ENCODE peak calls at places on chromosomes 7 and 10, in ten cellular contexts. Z is IMR-90, B is PC-9, D is bronchial epithelial cell, J is astrocyte of the cerebellum, Y is RWPE2, W is tibial artery, K is astrocyte of the spinal cord, V is A673, I is psoas muscle. O is an unnamed sample.

GRCh38 chr7:3551536-3551935 is 250.5 kb downstream of the SDK1 start:
- DNase-seq in Y (no peak), Z (no peak), J (no peak), W (no peak), I (no peak), V (no peak), K (no peak), B (no peak), D (no peak), O (no peak)

GRCh38 chr10:47020491-47020890 is 109.3 kb downstream of the PTPN20 start:
- DNase-seq in J (no peak), Y (no peak), W (peak; percentile 80), Z (peak; percentile 59), D (peak; percentile 33), I (peak; percentile 57), B (no peak), K (peak; percentile 9), V (no peak), O (peak; percentile 22)

GRCh38 chr10:102741848-102742247 is 1.9 kb upstream of the WBP1L start:
- DNase-seq in B (no peak), V (no peak), J (no peak), W (peak; percentile 5), D (no peak), K (no peak), Y (no peak), I (no peak), Z (no peak), O (no peak)

GRCh38 chr10:85864173-85864549 is 502.4 kb downstream of the GRID1 start:
- DNase-seq in J (no peak), Y (no peak), Z (no peak), K (no peak), V (no peak), I (peak; percentile 21), D (no peak), W (no peak), B (no peak), O (no peak)

GRCh38 chr10:130761032-130761575 is 550.4 kb downstream of the TCERG1L start:
- DNase-seq in Z (no peak), W (peak; percentile 53), B (no peak), K (no peak), D (no peak), J (no peak), V (no peak), Y (peak; percentile 20), I (no peak), O (no peak)

GRCh38 chr7:20064974-20065862 is 152.0 kb downstream of the MACC1 start:
- DNase-seq in W (no peak), I (no peak), B (no peak), D (no peak), Z (peak; percentile 12), Y (no peak), J (peak; percentile 96), K (peak; percentile 95), V (no peak), O (peak; percentile 75)

GRCh38 chr10:83083866-83084265 is 1055.4 kb upstream of the GHITM start:
- DNase-seq in W (no peak), Z (no peak), Y (no peak), I (no peak), K (no peak), V (no peak), B (no peak), J (no peak), D (no peak), O (no peak)

GRCh38 chr7:131899271-131900030 is 343.0 kb upstream of the PODXL start:
- DNase-seq in W (no peak), B (no peak), Z (no peak), V (no peak), J (no peak), I (no peak), K (no peak), Y (no peak), D (peak; percentile 35), O (no peak)

GRCh38 chr10:129773359-129773990 is 190.6 kb downstream of the EBF3 start:
- DNase-seq in Y (no peak), K (no peak), I (no peak), D (no peak), J (no peak), B (no peak), Z (no peak), V (no peak), W (no peak), O (no peak)

GRCh38 chr7:90622670-90623069 is 26.5 kb downstream of the CDK14 start:
- DNase-seq in K (no peak), Z (no peak), I (no peak), B (no peak), D (no peak), Y (no peak), J (no peak), V (peak; percentile 49), W (no peak), O (no peak)

GRCh38 chr7:28570113-28570969 is 158.0 kb downstream of the CREB5 start:
- DNase-seq in J (no peak), Y (no peak), V (no peak), K (no peak), D (no peak), I (no peak), Z (no peak), W (no peak), B (no peak), O (no peak)

GRCh38 chr7:44046321-44047061 is 2.0 kb downstream of the DBNL start:
- DNase-seq in D (no peak), Z (no peak), I (no peak), K (no peak), Y (no peak), B (peak; percentile 27), J (no peak), W (no peak), V (no peak), O (no peak)

GRCh38 chr7:93943816-93944540 is 22.4 kb downstream of the GNG11 start:
- DNase-seq in B (no peak), Y (no peak), W (no peak), I (no peak), K (no peak), V (no peak), J (no peak), D (no peak), Z (no peak), O (no peak)

GRCh38 chr7:12893292-12893691 is 205.9 kb downstream of the ARL4A start:
- DNase-seq in B (no peak), D (peak; percentile 41), I (no peak), W (no peak), V (no peak), Z (no peak), J (no peak), K (no peak), Y (no peak), O (no peak)

GRCh38 chr10:93746844-93747284 is 10.9 kb upstream of the LGI1 start:
- DNase-seq in I (no peak), D (peak; percentile 77), Z (peak; percentile 89), Y (peak; percentile 94), J (peak; percentile 94), K (peak; percentile 96), V (no peak), W (no peak), B (peak; percentile 96), O (peak; percentile 95)

GRCh38 chr7:77383333-77383740 is 32.8 kb downstream of the GSAP start:
- DNase-seq in Z (peak; percentile 22), W (no peak), I (no peak), K (peak; percentile 11), B (no peak), Y (no peak), J (no peak), V (no peak), D (peak; percentile 43), O (peak; percentile 4)

GRCh38 chr10:29243750-29244149 is 45.1 kb upstream of the LYZL1 start:
- DNase-seq in V (peak; percentile 44), W (no peak), K (no peak), B (no peak), D (peak; percentile 13), I (no peak), Y (no peak), Z (no peak), J (no peak), O (no peak)

GRCh38 chr10:11505636-11506035 is 105.8 kb downstream of the USP6NL start:
- DNase-seq in I (no peak), Z (no peak), J (no peak), V (no peak), D (no peak), B (no peak), K (no peak), Y (no peak), W (no peak), O (no peak)

DNA sequence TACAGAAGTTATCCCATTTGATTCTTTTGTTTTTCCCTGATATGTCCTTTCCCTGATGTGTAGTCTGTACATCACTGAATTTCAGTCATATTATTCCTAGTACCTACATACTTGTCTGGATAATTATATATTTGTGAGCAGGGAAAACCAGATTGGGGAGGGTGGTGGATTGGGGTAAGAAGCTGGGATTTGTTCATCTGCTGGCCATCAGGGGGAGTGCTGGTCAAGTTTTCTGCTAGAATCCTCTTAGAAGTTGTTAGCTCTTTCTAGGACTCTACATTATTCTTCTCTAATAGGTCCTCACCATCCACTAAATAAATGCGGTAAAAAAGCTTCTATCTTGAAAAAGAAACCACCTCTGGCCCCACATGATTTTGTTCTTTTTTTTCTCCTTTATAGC is 232.7 kb upstream of the TAC1 start:
- DNase-seq in B (no peak), Z (no peak), W (no peak), K (no peak), J (peak; percentile 1), I (no peak), Y (no peak), D (peak; percentile 46), V (peak; percentile 42), O (peak; percentile 1)
- TF ChIP-seq CTCF in B (peak; percentile 66), Z (peak; percentile 4), W (peak; percentile 16), K (peak; percentile 16), J (peak; percentile 48), I (peak; percentile 24), Y (peak; percentile 58), D (peak; percentile 63), V (peak; percentile 62), O (peak; percentile 19)

GRCh38 chr10:101135151-101136006 is 4.3 kb downstream of the TLX1 start:
- DNase-seq in V (no peak), D (no peak), J (no peak), Y (peak; percentile 52), W (no peak), K (no peak), I (no peak), Z (no peak), B (no peak), O (no peak)
- H3K4me3 ChIP-seq in V (no peak overlapping the region), D (no peak overlapping the region), J (no peak overlapping the region), Y (no peak overlapping the region), W (peak overlapping the region; percentile 23), K (no peak overlapping the region), I (peak overlapping the region; percentile 52), Z (no peak overlapping the region), B (no peak overlapping the region), O (no peak overlapping the region)

DNA sequence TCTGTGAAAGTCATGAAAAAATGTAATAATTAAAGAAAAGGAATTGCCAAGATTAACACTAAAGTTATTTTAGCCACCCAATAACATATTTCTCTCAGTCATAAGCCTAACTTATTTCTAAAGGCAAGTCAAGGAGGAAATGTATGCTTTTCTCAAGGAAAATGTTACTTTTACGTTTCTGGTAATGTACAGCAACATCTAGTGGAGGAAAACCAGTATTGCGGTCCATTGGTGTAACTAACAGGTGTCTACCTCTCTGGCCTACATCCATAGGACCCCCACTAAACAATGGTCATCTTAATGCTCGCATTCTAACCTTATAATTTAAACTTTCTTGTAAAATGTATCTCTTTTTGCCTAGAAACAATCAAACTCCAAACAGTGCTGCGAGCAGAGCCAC is 437.5 kb downstream of the KIF20B start:
- DNase-seq in K (no peak), B (no peak), Y (no peak), J (no peak), Z (no peak), I (no peak), W (no peak), D (peak; percentile 37), V (no peak), O (peak; percentile 8)
- TF ChIP-seq CTCF in K (peak; percentile 39), B (peak; percentile 47), Y (peak; percentile 14), J (peak; percentile 34), Z (no peak), I (peak; percentile 15), W (no peak), D (peak; percentile 44), V (peak; percentile 29), O (peak; percentile 53)

GRCh38 chr7:18995811-18996400 is 121.5 kb downstream of the TWIST1 start:
- DNase-seq in Y (no peak), Z (peak; percentile 8), I (no peak), K (peak; percentile 39), B (no peak), D (no peak), J (no peak), V (no peak), W (no peak), O (no peak)
- H3K4me3 ChIP-seq in Y (no peak overlapping the region), Z (no peak overlapping the region), I (no peak overlapping the region), K (no peak overlapping the region), B (no peak overlapping the region), D (no peak overlapping the region), J (no peak overlapping the region), V (no peak overlapping the region), W (no peak overlapping the region), O (no peak overlapping the region)